ENCODE peak calls at places on chromosome 10, in seven cellular contexts. One of them, this sample, is unnamed.

GRCh38 chr10:128274938-128275337 is 148.7 kb upstream of the MKI67 start:
- DNase-seq in psoas muscle: peak
- DNase-seq in CD8-positive, alpha-beta T cell: no peak
- DNase-seq in left ventricle myocardium inferior: no peak
- DNase-seq in fibroblast of lung: no peak
- DNase-seq in OCI-LY7: no peak
- DNase-seq in pancreas: no peak
- DNase-seq in this sample: no peak

GRCh38 chr10:110083884-110084283 is 76.1 kb downstream of the ADD3 start:
- DNase-seq in left ventricle myocardium inferior: no peak
- DNase-seq in fibroblast of lung: peak
- DNase-seq in pancreas: no peak
- DNase-seq in CD8-positive, alpha-beta T cell: no peak
- DNase-seq in psoas muscle: no peak
- DNase-seq in OCI-LY7: no peak
- DNase-seq in this sample: no peak

GRCh38 chr10:106925187-106925586 is 239.3 kb downstream of the SORCS1 start:
- DNase-seq in fibroblast of lung: no peak
- DNase-seq in CD8-positive, alpha-beta T cell: no peak
- DNase-seq in psoas muscle: no peak
- DNase-seq in left ventricle myocardium inferior: no peak
- DNase-seq in OCI-LY7: no peak
- DNase-seq in pancreas: no peak
- DNase-seq in this sample: no peak

GRCh38 chr10:99612167-99612831 is 7.9 kb downstream of the SLC25A28 start:
- DNase-seq in CD8-positive, alpha-beta T cell: peak
- DNase-seq in pancreas: no peak
- DNase-seq in psoas muscle: no peak
- DNase-seq in fibroblast of lung: peak
- DNase-seq in OCI-LY7: peak
- DNase-seq in left ventricle myocardium inferior: no peak
- DNase-seq in this sample: peak

GRCh38 chr10:86752311-86752710 is 4.1 kb upstream of the BMPR1A start:
- DNase-seq in fibroblast of lung: no peak
- DNase-seq in pancreas: no peak
- DNase-seq in left ventricle myocardium inferior: no peak
- DNase-seq in CD8-positive, alpha-beta T cell: no peak
- DNase-seq in psoas muscle: no peak
- DNase-seq in OCI-LY7: no peak
- DNase-seq in this sample: no peak

GRCh38 chr10:101450277-101451080 is 96.5 kb downstream of the BTRC start:
- DNase-seq in pancreas: no peak
- DNase-seq in fibroblast of lung: no peak
- DNase-seq in OCI-LY7: no peak
- DNase-seq in left ventricle myocardium inferior: no peak
- DNase-seq in psoas muscle: no peak
- DNase-seq in CD8-positive, alpha-beta T cell: no peak
- DNase-seq in this sample: no peak

GRCh38 chr10:121078672-121079102 is 227.5 kb downstream of the WDR11 start:
- DNase-seq in CD8-positive, alpha-beta T cell: no peak
- DNase-seq in fibroblast of lung: peak
- DNase-seq in OCI-LY7: no peak
- DNase-seq in psoas muscle: no peak
- DNase-seq in left ventricle myocardium inferior: no peak
- DNase-seq in pancreas: no peak
- DNase-seq in this sample: no peak

GRCh38 chr10:89648074-89648473 is 3.0 kb upstream of the PANK1 start:
- DNase-seq in psoas muscle: peak
- DNase-seq in OCI-LY7: no peak
- DNase-seq in fibroblast of lung: no peak
- DNase-seq in left ventricle myocardium inferior: peak
- DNase-seq in pancreas: peak
- DNase-seq in CD8-positive, alpha-beta T cell: no peak
- DNase-seq in this sample: no peak

GRCh38 chr10:91591792-91592165 is 41.1 kb downstream of the PPP1R3C start:
- DNase-seq in pancreas: no peak
- DNase-seq in psoas muscle: no peak
- DNase-seq in CD8-positive, alpha-beta T cell: no peak
- DNase-seq in fibroblast of lung: no peak
- DNase-seq in left ventricle myocardium inferior: no peak
- DNase-seq in OCI-LY7: no peak
- DNase-seq in this sample: no peak

GRCh38 chr10:44314802-44315460 is 70.0 kb downstream of the CXCL12 start:
- DNase-seq in psoas muscle: no peak
- DNase-seq in OCI-LY7: no peak
- DNase-seq in pancreas: no peak
- DNase-seq in CD8-positive, alpha-beta T cell: no peak
- DNase-seq in left ventricle myocardium inferior: no peak
- DNase-seq in fibroblast of lung: no peak
- DNase-seq in this sample: no peak

GRCh38 chr10:44317856-44318255 is 67.0 kb downstream of the CXCL12 start:
- DNase-seq in left ventricle myocardium inferior: no peak
- DNase-seq in fibroblast of lung: no peak
- DNase-seq in CD8-positive, alpha-beta T cell: no peak
- DNase-seq in psoas muscle: no peak
- DNase-seq in pancreas: no peak
- DNase-seq in OCI-LY7: no peak
- DNase-seq in this sample: no peak

GRCh38 chr10:44313706-44314307 is 71.1 kb downstream of the CXCL12 start:
- DNase-seq in psoas muscle: no peak
- DNase-seq in OCI-LY7: no peak
- DNase-seq in CD8-positive, alpha-beta T cell: no peak
- DNase-seq in fibroblast of lung: no peak
- DNase-seq in pancreas: no peak
- DNase-seq in left ventricle myocardium inferior: no peak
- DNase-seq in this sample: no peak

GRCh38 chr10:44316187-44316921 is 68.5 kb downstream of the CXCL12 start:
- DNase-seq in fibroblast of lung: no peak
- DNase-seq in CD8-positive, alpha-beta T cell: no peak
- DNase-seq in left ventricle myocardium inferior: no peak
- DNase-seq in OCI-LY7: peak
- DNase-seq in psoas muscle: no peak
- DNase-seq in pancreas: peak
- DNase-seq in this sample: no peak

DNA sequence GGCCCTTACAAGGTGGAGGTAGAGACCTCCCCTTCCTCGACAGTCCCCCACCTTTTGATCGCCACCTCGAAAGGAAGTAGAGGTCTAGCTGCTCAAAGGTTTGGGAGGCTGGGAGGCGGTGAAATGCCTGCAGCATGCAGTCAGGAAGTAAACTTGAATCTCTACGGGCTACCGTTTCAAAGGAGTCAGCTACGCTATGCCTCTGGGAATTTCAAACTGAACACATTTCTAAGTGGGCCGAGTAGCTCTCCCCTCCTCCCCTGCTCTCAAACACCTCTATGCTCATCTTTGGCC is 68.0 kb downstream of the CXCL12 start:
- DNase-seq in OCI-LY7: no peak
- DNase-seq in fibroblast of lung: no peak
- DNase-seq in psoas muscle: no peak
- DNase-seq in pancreas: no peak
- DNase-seq in CD8-positive, alpha-beta T cell: no peak
- DNase-seq in left ventricle myocardium inferior: no peak
- DNase-seq in this sample: no peak
- H3K4me3 ChIP-seq in OCI-LY7: no peak
- H3K4me3 ChIP-seq in fibroblast of lung: no peak
- H3K4me3 ChIP-seq in psoas muscle: no peak
- H3K4me3 ChIP-seq in pancreas: no peak
- H3K4me3 ChIP-seq in CD8-positive, alpha-beta T cell: no peak
- H3K4me3 ChIP-seq in left ventricle myocardium inferior: no peak
- H3K4me3 ChIP-seq in this sample: no peak

GRCh38 chr10:33291053-33291592 is 43.3 kb downstream of the NRP1 start:
- DNase-seq in CD8-positive, alpha-beta T cell: no peak
- DNase-seq in left ventricle myocardium inferior: no peak
- DNase-seq in fibroblast of lung: peak
- DNase-seq in psoas muscle: no peak
- DNase-seq in OCI-LY7: no peak
- DNase-seq in pancreas: no peak
- DNase-seq in this sample: peak
- TF ChIP-seq CTCF in CD8-positive, alpha-beta T cell: no peak
- TF ChIP-seq CTCF in left ventricle myocardium inferior: no peak
- TF ChIP-seq CTCF in fibroblast of lung: no peak
- TF ChIP-seq CTCF in psoas muscle: no peak
- TF ChIP-seq CTCF in OCI-LY7: no peak
- TF ChIP-seq CTCF in pancreas: no peak
- TF ChIP-seq CTCF in this sample: no peak

GRCh38 chr10:46019170-46019528 is 11.3 kb downstream of the NCOA4 start:
- DNase-seq in OCI-LY7: no peak
- DNase-seq in pancreas: no peak
- DNase-seq in left ventricle myocardium inferior: no peak
- DNase-seq in fibroblast of lung: no peak
- DNase-seq in psoas muscle: no peak
- DNase-seq in CD8-positive, alpha-beta T cell: no peak
- DNase-seq in this sample: no peak
- H3K4me3 ChIP-seq in OCI-LY7: peak
- H3K4me3 ChIP-seq in pancreas: no peak
- H3K4me3 ChIP-seq in left ventricle myocardium inferior: peak
- H3K4me3 ChIP-seq in fibroblast of lung: no peak
- H3K4me3 ChIP-seq in psoas muscle: peak
- H3K4me3 ChIP-seq in CD8-positive, alpha-beta T cell: no peak
- H3K4me3 ChIP-seq in this sample: no peak

GRCh38 chr10:6173203-6173602 is 29.5 kb upstream of the PFKFB3 start:
- DNase-seq in fibroblast of lung: no peak
- DNase-seq in psoas muscle: no peak
- DNase-seq in CD8-positive, alpha-beta T cell: peak
- DNase-seq in OCI-LY7: peak
- DNase-seq in pancreas: no peak
- DNase-seq in left ventricle myocardium inferior: no peak
- DNase-seq in this sample: no peak
- TF ChIP-seq CTCF in fibroblast of lung: no peak
- TF ChIP-seq CTCF in psoas muscle: peak
- TF ChIP-seq CTCF in CD8-positive, alpha-beta T cell: peak
- TF ChIP-seq CTCF in OCI-LY7: peak
- TF ChIP-seq CTCF in pancreas: no peak
- TF ChIP-seq CTCF in left ventricle myocardium inferior: peak
- TF ChIP-seq CTCF in this sample: no peak

GRCh38 chr10:21171936-21172773 is 275.0 kb upstream of the NEBL start:
- DNase-seq in fibroblast of lung: no peak
- DNase-seq in pancreas: no peak
- DNase-seq in psoas muscle: no peak
- DNase-seq in CD8-positive, alpha-beta T cell: no peak
- DNase-seq in OCI-LY7: no peak
- DNase-seq in left ventricle myocardium inferior: no peak
- DNase-seq in this sample: no peak
- H3K4me3 ChIP-seq in fibroblast of lung: peak
- H3K4me3 ChIP-seq in pancreas: peak
- H3K4me3 ChIP-seq in psoas muscle: no peak
- H3K4me3 ChIP-seq in CD8-positive, alpha-beta T cell: no peak
- H3K4me3 ChIP-seq in OCI-LY7: no peak
- H3K4me3 ChIP-seq in left ventricle myocardium inferior: peak
- H3K4me3 ChIP-seq in this sample: peak

DNA sequence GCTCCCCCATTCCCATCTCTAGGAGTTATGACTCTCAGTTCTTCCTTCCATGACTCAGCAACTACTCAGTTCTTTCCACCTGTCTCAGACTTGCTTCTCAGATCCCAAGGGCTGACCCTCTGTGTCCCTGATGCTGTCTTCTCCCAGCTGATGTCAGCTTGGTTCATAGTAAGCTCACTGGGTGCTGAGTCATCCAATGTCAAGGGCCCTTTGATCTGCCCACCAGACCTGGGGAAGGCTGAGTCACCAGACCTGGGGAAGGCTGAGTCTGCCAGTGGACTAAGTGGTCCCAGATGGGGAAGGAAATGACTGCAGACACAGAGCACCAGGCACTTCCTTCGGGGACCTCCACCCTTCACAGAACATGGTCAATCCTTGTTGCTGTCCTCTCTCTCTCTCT is 76.1 kb upstream of the ZEB1 start:
- DNase-seq in OCI-LY7: no peak
- DNase-seq in left ventricle myocardium inferior: no peak
- DNase-seq in CD8-positive, alpha-beta T cell: no peak
- DNase-seq in fibroblast of lung: peak
- DNase-seq in pancreas: no peak
- DNase-seq in psoas muscle: no peak
- DNase-seq in this sample: peak
- TF ChIP-seq CTCF in OCI-LY7: no peak
- TF ChIP-seq CTCF in left ventricle myocardium inferior: no peak
- TF ChIP-seq CTCF in CD8-positive, alpha-beta T cell: no peak
- TF ChIP-seq CTCF in fibroblast of lung: no peak
- TF ChIP-seq CTCF in pancreas: no peak
- TF ChIP-seq CTCF in psoas muscle: no peak
- TF ChIP-seq CTCF in this sample: no peak

DNA sequence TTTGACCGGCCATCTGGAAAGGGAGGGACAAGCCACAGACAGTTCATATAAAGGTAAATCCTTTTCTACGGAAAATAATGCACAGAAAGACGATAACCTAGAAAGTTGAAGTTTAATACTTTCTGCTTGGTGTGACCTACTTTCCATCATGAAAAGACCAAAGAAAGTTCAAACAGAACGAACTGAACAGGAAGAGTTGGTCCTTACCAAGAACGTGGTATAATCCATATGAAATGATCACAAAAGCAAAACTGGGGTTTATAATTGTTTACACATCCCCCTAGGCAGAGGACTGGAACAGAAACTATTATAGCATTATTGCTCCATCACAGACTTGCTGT is 105.4 kb downstream of the ST8SIA6 start:
- DNase-seq in CD8-positive, alpha-beta T cell: no peak
- DNase-seq in fibroblast of lung: no peak
- DNase-seq in OCI-LY7: no peak
- DNase-seq in psoas muscle: no peak
- DNase-seq in pancreas: no peak
- DNase-seq in left ventricle myocardium inferior: no peak
- DNase-seq in this sample: no peak
- H3K4me3 ChIP-seq in CD8-positive, alpha-beta T cell: no peak
- H3K4me3 ChIP-seq in fibroblast of lung: peak
- H3K4me3 ChIP-seq in OCI-LY7: no peak
- H3K4me3 ChIP-seq in psoas muscle: peak
- H3K4me3 ChIP-seq in pancreas: peak
- H3K4me3 ChIP-seq in left ventricle myocardium inferior: peak
- H3K4me3 ChIP-seq in this sample: no peak